ENCODE peak calls at places on chromosomes 1 and 21, in five cellular contexts. Y, X, N, I and C are unnamed samples.

GRCh38 chr1:38132681-38133080 is 86.1 kb upstream of the POU3F1 start:
- DNase-seq in X (no peak), I (no peak), Y (no peak), N (no peak), C (no peak)

GRCh38 chr1:245800901-245801605 is 646.3 kb downstream of the KIF26B start:
- DNase-seq in Y (peak), N (no peak), I (peak), X (no peak), C (no peak)

GRCh38 chr1:11918779-11919519 is 7.3 kb downstream of the KIAA2013 start:
- DNase-seq in N (peak), Y (peak), X (no peak), I (no peak), C (no peak)

GRCh38 chr1:25657121-25657521 is 40.5 kb downstream of the MAN1C1 start:
- DNase-seq in N (no peak), Y (no peak), X (no peak), I (no peak), C (no peak)

GRCh38 chr21:45424854-45425795 is 20.2 kb downstream of the COL18A1 start:
- DNase-seq in I (no peak), X (no peak), Y (no peak), N (no peak), C (no peak)

GRCh38 chr1:35506960-35507901 is 50.0 kb downstream of the KIAA0319L start:
- DNase-seq in X (no peak), N (no peak), I (no peak), Y (no peak), C (no peak)

GRCh38 chr1:57411262-57411661 is 12.6 kb downstream of the DAB1 start:
- DNase-seq in N (peak), X (no peak), I (peak), Y (no peak), C (no peak)

GRCh38 chr1:229370601-229371021 is 27.8 kb upstream of the CCSAP start:
- DNase-seq in I (no peak), X (no peak), Y (no peak), N (no peak), C (no peak)